ENCODE peak calls at places on chromosomes 7 and 10, in four cellular contexts. Y, K, R and I are unnamed samples.

GRCh38 chr10:15293862-15294835 is 76.9 kb downstream of the FAM171A1 start:
- DNase-seq in R (no peak), Y (no peak), K (no peak), I (no peak)

GRCh38 chr10:103276251-103276936 is 544 bp upstream of the INA start:
- DNase-seq in K (no peak), R (no peak), Y (no peak), I (no peak)

GRCh38 chr10:22618081-22618785 is 96.1 kb downstream of the PIP4K2A start:
- DNase-seq in K (no peak), R (peak; percentile 84), Y (no peak), I (no peak)

GRCh38 chr7:154409703-154410311 is 357.6 kb downstream of the DPP6 start:
- DNase-seq in K (no peak), R (peak; percentile 10), Y (peak; percentile 44), I (no peak)

GRCh38 chr10:77949167-77949566 is 22.6 kb upstream of the DLG5 start:
- DNase-seq in R (no peak), K (peak; percentile 47), Y (no peak), I (no peak)

GRCh38 chr7:76515999-76516443 is 5.7 kb downstream of the UPK3B start:
- DNase-seq in Y (peak; percentile 87), K (no peak), R (peak; percentile 47), I (no peak)

GRCh38 chr7:424961-425793 is 94.5 kb downstream of the PDGFA start:
- DNase-seq in Y (no peak), K (no peak), R (no peak), I (no peak)

GRCh38 chr10:117159390-117159789 is 21.3 kb upstream of the VAX1 start:
- DNase-seq in Y (no peak), R (no peak), K (no peak), I (no peak)

GRCh38 chr10:89283988-89284475 is 17.8 kb upstream of the IFIT2 start:
- DNase-seq in R (peak; percentile 16), Y (no peak), K (peak; percentile 64), I (no peak)

GRCh38 chr7:68800316-68800715 is 798.0 kb upstream of the AUTS2 start:
- DNase-seq in R (no peak), K (no peak), Y (no peak), I (no peak)

GRCh38 chr7:130127404-130128395 is 57.4 kb downstream of the KLHDC10 start:
- DNase-seq in R (no peak), Y (no peak), K (no peak), I (no peak)

GRCh38 chr10:69009360-69009759 is 20.8 kb downstream of the KIFBP start:
- DNase-seq in Y (no peak), K (no peak), R (no peak), I (no peak)

GRCh38 chr10:42548254-42548653 is 90.1 kb downstream of the ZNF33B start:
- DNase-seq in K (no peak), Y (no peak), R (no peak), I (no peak)

GRCh38 chr7:27548304-27548703 is 114.4 kb downstream of the HIBADH start:
- DNase-seq in R (no peak), Y (no peak), K (no peak), I (no peak)

GRCh38 chr10:76329891-76330575 is 898.6 kb downstream of the LRMDA start:
- DNase-seq in R (no peak), K (peak; percentile 15), Y (no peak), I (no peak)

GRCh38 chr10:13390604-13391522 is 42.8 kb upstream of the SEPHS1 start:
- DNase-seq in R (no peak), K (no peak), Y (peak; percentile 39), I (no peak)

GRCh38 chr10:25017247-25017590 is 807 bp downstream of the THNSL1 start:
- DNase-seq in K (peak; percentile 13), Y (no peak), R (no peak), I (peak; percentile 20)

GRCh38 chr10:72308320-72308987 is 34.7 kb downstream of the DDIT4 start:
- DNase-seq in K (no peak), Y (peak; percentile 72), R (peak; percentile 64), I (no peak)

GRCh38 chr10:24969732-24970330 is 17.4 kb upstream of the PRTFDC1 start:
- DNase-seq in R (no peak), Y (no peak), K (no peak), I (no peak)

GRCh38 chr10:124731551-124731950 is 12.6 kb downstream of the FAM53B start:
- DNase-seq in R (no peak), K (no peak), Y (no peak), I (no peak)

GRCh38 chr10:124735491-124736286 is 8.5 kb downstream of the FAM53B start:
- DNase-seq in R (no peak), Y (no peak), K (no peak), I (no peak)

GRCh38 chr10:124734311-124735166 is 9.6 kb downstream of the FAM53B start:
- DNase-seq in K (no peak), R (no peak), Y (no peak), I (no peak)

GRCh38 chr10:124732931-124733536 is 11.1 kb downstream of the FAM53B start:
- DNase-seq in R (no peak), Y (no peak), K (no peak), I (peak; percentile 77)

GRCh38 chr10:124733566-124734245 is 10.5 kb downstream of the FAM53B start:
- DNase-seq in K (no peak), R (no peak), Y (no peak), I (no peak)
- TF ChIP-seq CHD4 in K (no peak), R (no peak), Y (no peak), I (no peak)

DNA sequence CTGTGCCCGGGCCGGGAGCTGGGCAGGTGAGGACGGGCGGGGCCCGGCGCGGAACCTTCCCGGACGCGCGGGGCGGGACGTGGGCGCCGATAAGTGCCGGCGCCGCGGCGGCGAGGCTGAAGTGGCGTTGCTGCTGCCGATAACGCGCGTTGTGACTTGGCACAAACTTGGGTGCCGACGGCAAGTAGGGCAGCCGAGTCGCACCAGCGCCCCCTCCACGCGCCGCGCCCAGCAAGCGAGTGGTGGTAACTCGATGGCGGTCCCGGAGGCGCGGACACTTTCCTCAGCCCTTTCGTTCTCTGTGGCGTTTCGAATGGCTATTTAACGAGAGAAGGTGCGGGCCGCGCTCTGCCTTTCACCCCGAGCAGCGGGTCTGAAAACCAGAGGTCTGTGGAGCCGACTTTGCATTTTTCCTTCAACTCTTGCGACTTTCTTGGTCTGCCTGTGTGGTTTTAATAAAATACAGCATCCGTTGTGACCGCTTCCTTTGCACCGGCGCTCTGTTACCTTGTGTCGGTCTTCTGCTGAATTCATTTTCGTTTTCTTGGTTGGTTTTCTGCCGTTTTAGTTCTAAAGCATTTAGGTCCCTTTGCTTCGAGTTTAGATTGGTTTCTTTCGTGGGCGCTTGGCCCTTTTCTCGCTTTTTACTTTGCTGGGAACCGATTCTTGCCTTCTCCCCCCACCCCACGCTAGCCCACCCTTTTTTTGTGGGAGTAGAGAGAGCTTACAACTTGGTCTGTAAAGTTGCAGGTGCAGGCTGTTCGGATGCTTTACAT is 704 bp downstream of the STK17A start:
- DNase-seq in Y (no peak), K (no peak), R (peak; percentile 25), I (no peak)
- TF ChIP-seq CHD4 in Y (no peak), K (no peak), R (no peak), I (no peak)

GRCh38 chr7:42151309-42151708 is 85.7 kb downstream of the GLI3 start:
- DNase-seq in Y (no peak), R (no peak), K (no peak), I (no peak)

GRCh38 chr7:42154168-42154567 is 82.8 kb downstream of the GLI3 start:
- DNase-seq in R (no peak), K (no peak), Y (no peak), I (no peak)

GRCh38 chr7:42156541-42156865 is 80.5 kb downstream of the GLI3 start:
- DNase-seq in Y (no peak), R (no peak), K (no peak), I (no peak)

GRCh38 chr7:42155836-42156540 is 81.0 kb downstream of the GLI3 start:
- DNase-seq in Y (no peak), R (no peak), K (no peak), I (no peak)

GRCh38 chr7:42152353-42153205 is 84.4 kb downstream of the GLI3 start:
- DNase-seq in Y (no peak), R (no peak), K (no peak), I (no peak)
- TF ChIP-seq CHD4 in Y (no peak), R (no peak), K (no peak), I (no peak)

GRCh38 chr7:94382155-94382554 is 12.5 kb upstream of the COL1A2 start:
- DNase-seq in K (no peak), Y (no peak), R (no peak), I (no peak)
- TF ChIP-seq CHD4 in K (no peak), Y (no peak), R (no peak), I (no peak)

DNA sequence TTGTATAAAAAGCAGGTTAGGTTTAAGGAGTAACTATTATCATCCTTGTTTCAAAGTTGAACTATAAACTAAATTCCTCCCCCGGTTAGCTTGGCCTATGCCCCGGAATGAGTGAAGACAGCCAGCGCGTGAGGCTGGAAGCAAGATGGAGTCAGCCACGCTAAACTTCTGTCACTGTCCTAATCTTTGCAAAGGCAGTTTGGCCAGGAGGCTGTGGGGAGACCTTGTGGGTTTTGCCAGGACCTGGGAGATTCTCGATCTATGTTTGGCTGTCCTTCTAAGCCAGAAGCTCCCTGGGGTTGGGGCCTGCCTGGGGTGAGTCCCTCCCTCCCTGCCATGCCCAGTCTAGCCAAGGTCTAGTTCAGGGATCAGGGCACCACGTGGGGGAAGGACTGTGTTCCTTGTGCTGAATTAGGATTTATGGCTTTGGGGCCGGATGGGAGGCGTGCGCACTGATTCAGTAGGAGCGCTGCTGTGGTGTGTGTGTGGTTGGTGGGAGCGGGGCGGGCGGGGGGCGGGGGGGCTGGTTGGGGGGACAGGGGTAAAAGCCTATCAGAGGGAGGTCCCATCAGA is 872 bp upstream of the GTF2IRD1 start:
- DNase-seq in Y (peak; percentile 40), R (peak; percentile 65), K (peak; percentile 34), I (no peak)
- TF ChIP-seq CHD4 in Y (peak; percentile 12), R (no peak), K (no peak), I (no peak)

GRCh38 chr10:109393425-109393824 is 529.9 kb downstream of the XPNPEP1 start:
- DNase-seq in Y (no peak), R (no peak), K (no peak), I (no peak)
- TF ChIP-seq CHD4 in Y (no peak), R (no peak), K (no peak), I (no peak)

DNA sequence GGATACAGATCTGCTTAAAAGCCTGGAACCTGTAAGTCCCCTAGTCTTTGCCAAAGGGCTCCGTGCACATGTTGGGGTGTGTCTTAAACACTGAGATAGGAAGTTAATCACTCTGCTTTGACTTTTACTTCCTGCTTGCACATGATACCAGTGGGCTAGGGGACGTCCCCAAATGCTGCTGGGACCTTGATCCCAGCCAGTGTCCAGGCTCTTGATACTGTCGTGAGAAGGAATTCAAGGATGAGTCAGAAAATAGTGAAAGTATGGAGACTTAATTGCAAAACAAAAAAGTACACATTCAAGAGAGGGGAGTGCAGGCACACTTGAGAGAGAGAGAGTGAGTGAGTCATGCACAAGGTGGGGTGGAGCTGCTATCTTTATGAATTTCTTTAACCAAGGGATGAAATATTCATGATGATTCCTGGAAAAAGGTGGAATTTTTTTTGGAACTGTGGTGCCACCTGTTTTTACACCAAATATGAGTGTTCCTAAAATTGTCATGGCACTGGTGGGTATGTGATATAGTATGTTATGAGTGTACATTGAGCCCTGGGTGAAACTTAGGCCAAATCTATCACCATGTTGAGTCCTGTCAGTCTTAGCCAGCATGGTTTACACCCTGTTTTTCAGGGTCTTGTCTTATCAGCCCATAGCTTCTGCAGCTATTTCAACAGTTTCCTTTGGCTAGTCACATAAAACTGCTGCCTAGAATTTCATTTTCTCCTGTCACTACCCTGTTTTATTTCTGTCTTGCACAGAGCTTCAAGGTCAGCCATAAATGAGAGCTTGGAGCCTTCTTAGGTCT is 88.3 kb upstream of the CYP26C1 start:
- DNase-seq in K (peak; percentile 38), R (peak; percentile 80), Y (peak; percentile 56), I (no peak)
- TF ChIP-seq CHD4 in K (no peak), R (no peak), Y (no peak), I (no peak)